ENCODE peak calls at places on chromosomes 4 and X, in four cellular contexts. One of them, this sample, is unnamed.

GRCh38 chr4:17562157-17562556 is 14.8 kb upstream of the LAP3 start:
- DNase-seq in H1: no peak
- DNase-seq in K562: peak
- DNase-seq in WTC11: no peak
- DNase-seq in this sample: peak

GRCh38 chr4:88211473-88212252 is 53.2 kb upstream of the ABCG2 start:
- DNase-seq in H1: peak
- DNase-seq in K562: peak
- DNase-seq in WTC11: no peak
- DNase-seq in this sample: peak

GRCh38 chrX:636971-637659 is 6.5 kb downstream of the SHOX start:
- DNase-seq in H1: peak
- DNase-seq in K562: no peak
- DNase-seq in WTC11: no peak
- DNase-seq in this sample: no peak

GRCh38 chr4:17812125-17812524 is 1.3 kb downstream of the NCAPG start:
- DNase-seq in H1: no peak
- DNase-seq in K562: no peak
- DNase-seq in WTC11: no peak
- DNase-seq in this sample: no peak

GRCh38 chr4:137443031-137443800 is 89.1 kb downstream of the PCDH18 start:
- DNase-seq in H1: no peak
- DNase-seq in K562: no peak
- DNase-seq in WTC11: no peak
- DNase-seq in this sample: no peak

GRCh38 chr4:25308761-25309160 is 3.8 kb upstream of the ZCCHC4 start:
- DNase-seq in H1: no peak
- DNase-seq in K562: no peak
- DNase-seq in WTC11: no peak
- DNase-seq in this sample: no peak

GRCh38 chrX:101257448-101258259 is 33.5 kb downstream of the TAF7L start:
- DNase-seq in H1: no peak
- DNase-seq in K562: no peak
- DNase-seq in WTC11: no peak
- DNase-seq in this sample: no peak

GRCh38 chr4:152697284-152698011 is 17.7 kb upstream of the TMEM154 start:
- DNase-seq in H1: no peak
- DNase-seq in K562: no peak
- DNase-seq in WTC11: no peak
- DNase-seq in this sample: no peak

GRCh38 chrX:10142041-10142589 is 14.7 kb upstream of the CLCN4 start:
- DNase-seq in H1: no peak
- DNase-seq in K562: no peak
- DNase-seq in WTC11: no peak
- DNase-seq in this sample: no peak

GRCh38 chr4:101155859-101156430 is 191.4 kb downstream of the PPP3CA start:
- DNase-seq in H1: no peak
- DNase-seq in K562: no peak
- DNase-seq in WTC11: no peak
- DNase-seq in this sample: no peak

GRCh38 chrX:13101439-13102139 is 57.2 kb upstream of the FAM9C start:
- DNase-seq in H1: no peak
- DNase-seq in K562: peak
- DNase-seq in WTC11: no peak
- DNase-seq in this sample: no peak

GRCh38 chrX:49185062-49185394 is 1.1 kb downstream of the PRICKLE3 start:
- DNase-seq in H1: no peak
- DNase-seq in K562: peak
- DNase-seq in WTC11: no peak
- DNase-seq in this sample: no peak

GRCh38 chr4:10239982-10240654 is 123.5 kb upstream of the WDR1 start:
- DNase-seq in H1: no peak
- DNase-seq in K562: peak
- DNase-seq in WTC11: no peak
- DNase-seq in this sample: no peak

GRCh38 chrX:119427024-119427794 is 28.1 kb downstream of the SLC25A43 start:
- DNase-seq in H1: no peak
- DNase-seq in K562: peak
- DNase-seq in WTC11: no peak
- DNase-seq in this sample: no peak
- TF ChIP-seq TEAD4 in H1: no peak
- TF ChIP-seq TEAD4 in K562: no peak
- TF ChIP-seq TEAD4 in WTC11: no peak
- TF ChIP-seq TEAD4 in this sample: no peak

DNA sequence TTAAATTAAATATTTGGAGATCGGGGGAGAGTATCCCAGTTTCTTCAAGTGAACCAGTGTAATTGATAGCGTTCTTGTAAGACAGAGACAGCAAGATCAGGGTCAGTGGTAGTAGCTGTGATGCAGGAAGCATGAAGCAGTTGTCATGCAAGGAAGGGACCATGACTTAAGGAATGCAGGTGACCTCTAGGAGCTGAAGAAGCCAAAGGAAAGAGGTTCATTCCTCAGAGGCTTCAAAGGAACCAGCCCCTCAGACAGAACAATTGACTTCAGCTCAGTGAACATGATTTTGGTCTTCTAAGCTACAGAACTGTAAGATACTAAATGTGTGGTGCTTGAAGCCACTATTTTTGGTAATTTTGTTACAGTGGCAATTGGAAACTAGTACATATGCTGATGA is 51.6 kb downstream of the GLRB start:
- DNase-seq in H1: no peak
- DNase-seq in K562: no peak
- DNase-seq in WTC11: no peak
- DNase-seq in this sample: no peak
- TF ChIP-seq TEAD4 in H1: no peak
- TF ChIP-seq TEAD4 in K562: no peak
- TF ChIP-seq TEAD4 in WTC11: no peak
- TF ChIP-seq TEAD4 in this sample: no peak

DNA sequence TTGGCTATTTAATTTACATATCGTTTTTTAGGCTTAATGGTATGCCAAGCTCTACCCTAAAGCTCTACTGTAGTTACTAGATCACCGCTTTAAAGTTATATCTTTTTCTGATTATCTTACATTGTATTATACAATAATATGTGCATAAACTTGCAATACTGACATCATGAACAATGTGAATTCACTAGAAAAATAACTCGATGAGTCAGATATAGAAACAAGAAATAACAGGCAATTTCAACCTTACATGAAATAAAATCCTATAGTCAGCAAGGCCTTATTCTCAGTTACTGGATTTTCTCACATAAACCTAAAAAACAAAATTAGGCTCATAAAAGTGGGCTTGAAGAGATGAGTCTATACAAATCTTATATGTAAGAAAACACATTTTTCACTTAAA is 32.4 kb downstream of the PDGFC start:
- DNase-seq in H1: no peak
- DNase-seq in K562: no peak
- DNase-seq in WTC11: no peak
- DNase-seq in this sample: no peak
- TF ChIP-seq TEAD4 in H1: no peak
- TF ChIP-seq TEAD4 in K562: no peak
- TF ChIP-seq TEAD4 in WTC11: no peak
- TF ChIP-seq TEAD4 in this sample: no peak

DNA sequence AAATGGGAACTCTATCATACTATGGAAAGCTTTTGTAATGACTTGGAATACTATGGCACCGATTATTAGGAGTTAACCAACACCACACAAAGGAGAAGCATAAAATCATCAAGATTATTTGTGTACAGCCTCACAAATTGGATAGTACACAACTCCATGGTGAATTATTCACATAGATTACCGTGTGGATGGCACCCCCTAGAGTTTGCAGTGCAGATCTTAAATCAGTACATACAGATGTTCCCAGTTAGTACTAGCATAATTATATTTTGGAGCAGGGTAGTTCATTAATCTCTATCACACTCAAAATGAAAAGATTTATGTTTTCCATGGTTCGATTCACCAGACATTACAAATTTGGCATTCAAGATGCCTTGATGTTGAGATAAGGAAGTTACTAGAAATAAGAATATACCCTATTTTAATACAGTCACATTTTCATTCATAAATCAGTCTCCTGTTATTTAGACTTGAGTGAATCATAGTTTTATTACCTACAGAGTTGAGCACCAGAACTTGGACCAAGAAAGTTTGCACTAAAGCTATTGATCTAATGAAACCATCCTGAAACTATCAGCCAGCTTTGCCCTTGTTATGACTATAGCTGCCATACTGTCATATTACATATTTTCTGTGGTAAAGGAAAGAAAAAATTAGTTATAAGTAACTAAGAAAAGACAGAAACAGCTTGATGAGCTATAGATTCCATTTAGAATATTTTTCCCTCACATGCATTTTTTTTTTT is 531.8 kb downstream of the GLUD2 start:
- DNase-seq in H1: no peak
- DNase-seq in K562: peak
- DNase-seq in WTC11: no peak
- DNase-seq in this sample: peak
- TF ChIP-seq TEAD4 in H1: no peak
- TF ChIP-seq TEAD4 in K562: no peak
- TF ChIP-seq TEAD4 in WTC11: no peak
- TF ChIP-seq TEAD4 in this sample: no peak

GRCh38 chrX:25154168-25154567 is 138.4 kb upstream of the ARX start:
- DNase-seq in H1: no peak
- DNase-seq in K562: no peak
- DNase-seq in WTC11: no peak
- DNase-seq in this sample: no peak

GRCh38 chrX:25151749-25152148 is 136.0 kb upstream of the ARX start:
- DNase-seq in H1: no peak
- DNase-seq in K562: no peak
- DNase-seq in WTC11: no peak
- DNase-seq in this sample: no peak

GRCh38 chrX:25158635-25159034 is 142.9 kb upstream of the ARX start:
- DNase-seq in H1: no peak
- DNase-seq in K562: no peak
- DNase-seq in WTC11: no peak
- DNase-seq in this sample: no peak

DNA sequence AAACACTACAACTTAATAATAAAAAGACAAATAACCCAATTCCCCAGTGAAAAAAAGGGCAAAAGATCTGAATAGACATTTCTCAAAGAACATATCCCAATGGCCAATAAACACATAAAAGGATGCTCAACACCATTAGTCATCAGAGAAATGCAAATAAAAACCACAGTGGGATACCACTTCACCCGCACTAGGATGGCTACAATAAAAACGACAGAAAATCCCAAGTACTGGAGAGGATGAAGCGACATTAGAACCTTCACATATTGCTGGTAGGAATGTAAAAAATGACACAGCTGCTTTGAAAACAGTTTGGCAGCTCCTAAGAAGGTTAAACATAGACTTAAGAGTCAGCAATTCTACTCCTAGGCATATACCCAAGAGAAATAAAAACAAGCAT is 140.6 kb upstream of the ARX start:
- DNase-seq in H1: no peak
- DNase-seq in K562: no peak
- DNase-seq in WTC11: no peak
- DNase-seq in this sample: no peak
- TF ChIP-seq TEAD4 in H1: no peak
- TF ChIP-seq TEAD4 in K562: no peak
- TF ChIP-seq TEAD4 in WTC11: no peak
- TF ChIP-seq TEAD4 in this sample: no peak

DNA sequence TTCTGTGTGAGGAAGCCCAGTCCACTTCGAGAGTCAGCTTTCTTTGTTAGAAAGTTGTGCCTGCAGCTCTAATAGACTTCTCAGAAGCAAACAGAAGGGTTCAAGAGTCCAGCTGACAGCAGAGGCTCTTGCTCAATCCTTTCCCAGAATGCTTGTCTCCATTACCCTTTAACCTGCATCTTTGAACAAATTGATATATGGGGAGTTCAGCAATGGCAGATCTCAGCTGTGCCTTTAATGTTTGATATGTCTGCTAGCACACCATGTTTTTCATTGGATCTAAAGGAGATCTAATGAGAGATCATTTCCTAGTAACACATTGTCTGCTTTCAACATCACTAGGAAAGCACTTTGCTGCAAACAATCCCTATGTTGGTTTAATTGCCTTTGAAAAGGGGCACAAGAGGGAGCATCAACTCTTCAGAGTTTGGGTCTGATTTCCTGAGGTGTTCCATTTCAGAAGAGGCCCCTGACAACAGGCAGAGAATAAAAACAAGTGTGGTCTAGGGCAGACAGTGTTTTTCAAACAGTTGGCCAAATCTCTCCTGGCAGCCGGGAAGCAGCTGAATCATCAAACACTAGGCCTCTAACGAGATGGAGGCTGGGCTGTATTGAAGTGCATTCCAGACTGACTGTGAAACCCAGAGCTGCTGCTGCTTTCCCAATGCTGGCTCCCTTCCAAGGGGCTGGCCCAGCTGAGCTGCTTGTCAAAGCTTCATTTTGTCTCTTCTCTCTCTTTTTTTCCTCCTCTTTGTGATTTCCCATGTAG is 55.6 kb downstream of the LUZP4 start:
- DNase-seq in H1: no peak
- DNase-seq in K562: no peak
- DNase-seq in WTC11: peak
- DNase-seq in this sample: peak
- TF ChIP-seq TEAD4 in H1: peak
- TF ChIP-seq TEAD4 in K562: no peak
- TF ChIP-seq TEAD4 in WTC11: no peak
- TF ChIP-seq TEAD4 in this sample: peak

DNA sequence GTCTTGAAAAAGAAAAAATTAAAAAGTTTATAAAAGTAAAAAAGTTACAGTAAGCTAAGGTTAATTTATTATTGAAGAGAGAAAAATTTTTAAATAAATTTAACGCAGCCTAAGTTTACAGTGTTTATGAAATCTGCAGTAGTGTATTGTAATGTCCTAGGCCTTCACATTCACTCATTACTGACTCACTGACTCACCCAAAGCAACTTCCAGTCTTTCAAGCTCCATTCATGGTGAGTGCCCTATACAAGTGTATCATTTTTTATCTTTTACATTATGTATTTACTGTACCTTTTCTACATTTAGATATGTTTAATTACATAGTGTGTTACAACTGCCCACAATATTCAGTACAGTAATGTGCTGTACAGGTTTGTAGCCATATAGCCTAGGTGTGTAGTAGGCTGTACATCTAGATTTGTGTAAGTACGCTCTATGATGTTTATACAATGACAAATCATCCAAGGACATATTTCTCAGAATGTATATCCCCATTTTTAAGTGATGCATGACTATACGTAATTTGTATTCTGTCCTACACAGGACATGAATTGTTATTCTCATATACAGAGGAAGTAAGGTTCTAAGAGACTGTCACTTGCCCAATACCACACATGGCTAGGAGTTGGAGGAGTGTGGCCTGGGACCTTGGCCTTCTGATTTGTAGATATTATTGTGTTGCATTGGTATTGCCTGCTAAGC is 19.5 kb upstream of the PDCL2 start:
- DNase-seq in H1: no peak
- DNase-seq in K562: no peak
- DNase-seq in WTC11: no peak
- DNase-seq in this sample: no peak
- TF ChIP-seq TEAD4 in H1: no peak
- TF ChIP-seq TEAD4 in K562: no peak
- TF ChIP-seq TEAD4 in WTC11: no peak
- TF ChIP-seq TEAD4 in this sample: no peak

This sample was measured in SK-N-SH.